ENCODE peak calls at places on chromosome 17, in five cellular contexts. One of them, this sample, is unnamed.

GRCh38 chr17:75610103-75610984 is 22.7 kb downstream of the MYO15B start:
- DNase-seq in fibroblast of mammary gland: no peak
- DNase-seq in NCI-H1092: no peak
- DNase-seq in body of pancreas: no peak
- DNase-seq in neural progenitor cell: no peak
- DNase-seq in this sample: no peak

GRCh38 chr17:75970011-75970523 is 8.9 kb downstream of the ACOX1 start:
- DNase-seq in fibroblast of mammary gland: peak; percentile 81
- DNase-seq in NCI-H1092: no peak
- DNase-seq in body of pancreas: no peak
- DNase-seq in neural progenitor cell: no peak
- DNase-seq in this sample: no peak

GRCh38 chr17:65103896-65104295 is 33.3 kb upstream of the RGS9 start:
- DNase-seq in fibroblast of mammary gland: no peak
- DNase-seq in NCI-H1092: no peak
- DNase-seq in body of pancreas: no peak
- DNase-seq in neural progenitor cell: no peak
- DNase-seq in this sample: peak; percentile 50

GRCh38 chr17:61486135-61487120 is 34.2 kb downstream of the TBX4 start:
- DNase-seq in fibroblast of mammary gland: no peak
- DNase-seq in NCI-H1092: no peak
- DNase-seq in body of pancreas: no peak
- DNase-seq in neural progenitor cell: peak; percentile 44
- DNase-seq in this sample: no peak

GRCh38 chr17:11330871-11331270 is 89.9 kb downstream of the SHISA6 start:
- DNase-seq in fibroblast of mammary gland: peak; percentile 2
- DNase-seq in NCI-H1092: no peak
- DNase-seq in body of pancreas: no peak
- DNase-seq in neural progenitor cell: peak; percentile 77
- DNase-seq in this sample: no peak

GRCh38 chr17:57632294-57632693 is 112.8 kb downstream of the CCDC182 start:
- DNase-seq in fibroblast of mammary gland: no peak
- DNase-seq in NCI-H1092: no peak
- DNase-seq in body of pancreas: no peak
- DNase-seq in neural progenitor cell: no peak
- DNase-seq in this sample: no peak

GRCh38 chr17:59406808-59407381 is 75.4 kb downstream of the YPEL2 start:
- DNase-seq in fibroblast of mammary gland: peak; percentile 35
- DNase-seq in NCI-H1092: peak; percentile 80
- DNase-seq in body of pancreas: no peak
- DNase-seq in neural progenitor cell: no peak
- DNase-seq in this sample: peak; percentile 45

GRCh38 chr17:19369107-19369778 is 6.7 kb upstream of the B9D1 start:
- DNase-seq in fibroblast of mammary gland: no peak
- DNase-seq in NCI-H1092: no peak
- DNase-seq in body of pancreas: no peak
- DNase-seq in neural progenitor cell: no peak
- DNase-seq in this sample: no peak

GRCh38 chr17:19719365-19720209 is 3.2 kb upstream of the SLC47A2 start:
- DNase-seq in fibroblast of mammary gland: no peak
- DNase-seq in NCI-H1092: no peak
- DNase-seq in body of pancreas: no peak
- DNase-seq in neural progenitor cell: no peak
- DNase-seq in this sample: no peak

GRCh38 chr17:76940738-76941350 is 72.6 kb downstream of the MGAT5B start:
- DNase-seq in fibroblast of mammary gland: no peak
- DNase-seq in NCI-H1092: no peak
- DNase-seq in body of pancreas: no peak
- DNase-seq in neural progenitor cell: peak; percentile 34
- DNase-seq in this sample: no peak

GRCh38 chr17:50364715-50365114 is 8.3 kb downstream of the MRPL27 start:
- DNase-seq in fibroblast of mammary gland: no peak
- DNase-seq in NCI-H1092: no peak
- DNase-seq in body of pancreas: no peak
- DNase-seq in neural progenitor cell: peak; percentile 26
- DNase-seq in this sample: no peak

GRCh38 chr17:48825446-48826381 is 5.1 kb upstream of the CALCOCO2 start:
- DNase-seq in fibroblast of mammary gland: no peak
- DNase-seq in NCI-H1092: no peak
- DNase-seq in body of pancreas: no peak
- DNase-seq in neural progenitor cell: no peak
- DNase-seq in this sample: no peak

GRCh38 chr17:50604470-50604869 is 30.2 kb upstream of the ABCC3 start:
- DNase-seq in fibroblast of mammary gland: peak; percentile 38
- DNase-seq in NCI-H1092: peak; percentile 93
- DNase-seq in body of pancreas: no peak
- DNase-seq in neural progenitor cell: no peak
- DNase-seq in this sample: no peak

GRCh38 chr17:1060991-1061390 is 64.1 kb downstream of the TIMM22 start:
- DNase-seq in fibroblast of mammary gland: peak; percentile 99
- DNase-seq in NCI-H1092: peak; percentile 66
- DNase-seq in body of pancreas: no peak
- DNase-seq in neural progenitor cell: no peak
- DNase-seq in this sample: peak; percentile 37

GRCh38 chr17:50027639-50028206 is 28.2 kb upstream of the ITGA3 start:
- DNase-seq in fibroblast of mammary gland: peak; percentile 94
- DNase-seq in NCI-H1092: no peak
- DNase-seq in body of pancreas: peak; percentile 35
- DNase-seq in neural progenitor cell: no peak
- DNase-seq in this sample: no peak

GRCh38 chr17:35214631-35215273 is 20.6 kb upstream of the SLC35G3 start:
- DNase-seq in fibroblast of mammary gland: no peak
- DNase-seq in NCI-H1092: no peak
- DNase-seq in body of pancreas: no peak
- DNase-seq in neural progenitor cell: no peak
- DNase-seq in this sample: no peak

GRCh38 chr17:73969956-73970355 is 233.5 kb upstream of the RPL38 start:
- DNase-seq in fibroblast of mammary gland: peak; percentile 35
- DNase-seq in NCI-H1092: no peak
- DNase-seq in body of pancreas: no peak
- DNase-seq in neural progenitor cell: no peak
- DNase-seq in this sample: no peak

GRCh38 chr17:48719642-48720262 is 2.6 kb downstream of the PRAC1 start:
- DNase-seq in fibroblast of mammary gland: no peak
- DNase-seq in NCI-H1092: no peak
- DNase-seq in body of pancreas: no peak
- DNase-seq in neural progenitor cell: peak; percentile 74
- DNase-seq in this sample: no peak

GRCh38 chr17:45149037-45149668 is 878 bp downstream of the HEXIM1 start:
- DNase-seq in fibroblast of mammary gland: peak; percentile 77
- DNase-seq in NCI-H1092: peak; percentile 66
- DNase-seq in body of pancreas: peak; percentile 81
- DNase-seq in neural progenitor cell: peak; percentile 95
- DNase-seq in this sample: peak; percentile 90

GRCh38 chr17:66021757-66022156 is 170.2 kb downstream of the CEP112 start:
- DNase-seq in fibroblast of mammary gland: no peak
- DNase-seq in NCI-H1092: no peak
- DNase-seq in body of pancreas: no peak
- DNase-seq in neural progenitor cell: no peak
- DNase-seq in this sample: peak; percentile 5

GRCh38 chr17:50196036-50196435 is 5.4 kb downstream of the COL1A1 start:
- DNase-seq in fibroblast of mammary gland: no peak
- DNase-seq in NCI-H1092: no peak
- DNase-seq in body of pancreas: no peak
- DNase-seq in neural progenitor cell: no peak
- DNase-seq in this sample: no peak

GRCh38 chr17:11239379-11239970 is 1.5 kb upstream of the SHISA6 start:
- DNase-seq in fibroblast of mammary gland: no peak
- DNase-seq in NCI-H1092: no peak
- DNase-seq in body of pancreas: no peak
- DNase-seq in neural progenitor cell: no peak
- DNase-seq in this sample: no peak

GRCh38 chr17:5220074-5220473 is 14.6 kb downstream of the SCIMP start:
- DNase-seq in fibroblast of mammary gland: no peak
- DNase-seq in NCI-H1092: no peak
- DNase-seq in body of pancreas: no peak
- DNase-seq in neural progenitor cell: no peak
- DNase-seq in this sample: no peak

GRCh38 chr17:49190932-49191331 is 19.4 kb downstream of the GNGT2 start:
- DNase-seq in fibroblast of mammary gland: no peak
- DNase-seq in NCI-H1092: no peak
- DNase-seq in body of pancreas: no peak
- DNase-seq in neural progenitor cell: no peak
- DNase-seq in this sample: no peak

GRCh38 chr17:79388556-79389295 is 222.1 kb downstream of the RBFOX3 start:
- DNase-seq in fibroblast of mammary gland: peak; percentile 27
- DNase-seq in NCI-H1092: peak; percentile 65
- DNase-seq in body of pancreas: peak; percentile 70
- DNase-seq in neural progenitor cell: peak; percentile 88
- DNase-seq in this sample: peak; percentile 48

GRCh38 chr17:81170727-81171494 is 4.9 kb upstream of the AATK start:
- DNase-seq in fibroblast of mammary gland: no peak
- DNase-seq in NCI-H1092: no peak
- DNase-seq in body of pancreas: no peak
- DNase-seq in neural progenitor cell: no peak
- DNase-seq in this sample: no peak

GRCh38 chr17:72349508-72350472 is 229.0 kb downstream of the SOX9 start:
- DNase-seq in fibroblast of mammary gland: no peak
- DNase-seq in NCI-H1092: no peak
- DNase-seq in body of pancreas: no peak
- DNase-seq in neural progenitor cell: no peak
- DNase-seq in this sample: no peak

GRCh38 chr17:74960739-74961342 is 11.7 kb downstream of the HID1 start:
- DNase-seq in fibroblast of mammary gland: peak; percentile 15
- DNase-seq in NCI-H1092: no peak
- DNase-seq in body of pancreas: no peak
- DNase-seq in neural progenitor cell: peak; percentile 80
- DNase-seq in this sample: peak; percentile 86

GRCh38 chr17:61401280-61402072 is 1.8 kb downstream of the TBX2 start:
- DNase-seq in fibroblast of mammary gland: no peak
- DNase-seq in NCI-H1092: no peak
- DNase-seq in body of pancreas: no peak
- DNase-seq in neural progenitor cell: peak; percentile 21
- DNase-seq in this sample: no peak

GRCh38 chr17:7348478-7349242 is 3.3 kb upstream of the KCTD11 start:
- DNase-seq in fibroblast of mammary gland: peak; percentile 93
- DNase-seq in NCI-H1092: no peak
- DNase-seq in body of pancreas: no peak
- DNase-seq in neural progenitor cell: no peak
- DNase-seq in this sample: no peak

GRCh38 chr17:19470529-19471261 is 59.7 kb downstream of the RNF112 start:
- DNase-seq in fibroblast of mammary gland: peak; percentile 47
- DNase-seq in NCI-H1092: peak; percentile 14
- DNase-seq in body of pancreas: peak; percentile 25
- DNase-seq in neural progenitor cell: peak; percentile 44
- DNase-seq in this sample: no peak

This sample was measured in GM12865.